ENCODE peak calls at places on chromosome 21, in five cellular contexts. Q is cardiac muscle cell, Y is HCT116, A is left ventricle myocardium inferior, K is tibial artery. G is an unnamed sample.
A peak's percentile ranks its signal among the peaks of the same experiment; 100 is the strongest.

GRCh38 chr21:36126621-36127110 is 8.2 kb upstream of the CBR3 start:
- DNase-seq in A (no peak), Y (no peak), Q (no peak), K (no peak), G (no peak)

GRCh38 chr21:14841511-14842472 is 223.0 kb downstream of the NRIP1 start:
- DNase-seq in Q (no peak), K (no peak), A (no peak), Y (no peak), G (no peak)

GRCh38 chr21:27519357-27519756 is 552.5 kb upstream of the ADAMTS5 start:
- DNase-seq in K (no peak), Y (no peak), Q (no peak), A (no peak), G (no peak)

GRCh38 chr21:30710499-30710898 is 8.1 kb downstream of the KRTAP21-3 start:
- DNase-seq in Q (no peak), Y (no peak), K (no peak), A (no peak), G (no peak)

GRCh38 chr21:31098576-31099005 is 60.3 kb upstream of the KRTAP19-8 start:
- DNase-seq in A (peak; percentile 69), K (peak; percentile 63), Y (peak; percentile 51), Q (peak; percentile 74), G (peak; percentile 53)

GRCh38 chr21:43211085-43212071 is 42.6 kb downstream of the CRYAA start:
- DNase-seq in A (peak; percentile 53), K (no peak), Y (peak; percentile 4), Q (peak; percentile 41), G (no peak)

GRCh38 chr21:10430007-10430406 is 91.4 kb upstream of the TPTE start:
- DNase-seq in K (no peak), Y (no peak), Q (no peak), A (no peak), G (no peak)

GRCh38 chr21:27359141-27359540 is 392.3 kb upstream of the ADAMTS5 start:
- DNase-seq in Q (no peak), Y (no peak), K (no peak), A (no peak), G (no peak)

GRCh38 chr21:43361493-43362296 is 65.2 kb downstream of the SIK1 start:
- DNase-seq in Y (no peak), A (peak; percentile 72), K (peak; percentile 54), Q (no peak), G (peak; percentile 41)

GRCh38 chr21:27953328-27954045 is 986.6 kb upstream of the ADAMTS5 start:
- DNase-seq in A (no peak), Q (no peak), K (no peak), Y (no peak), G (no peak)

GRCh38 chr21:42835211-42835610 is 44.1 kb downstream of the WDR4 start:
- DNase-seq in Y (no peak), A (no peak), Q (no peak), K (no peak), G (no peak)

GRCh38 chr21:29231781-29232548 is 66.8 kb upstream of the BACH1 start:
- DNase-seq in Y (no peak), A (no peak), Q (no peak), K (no peak), G (no peak)

GRCh38 chr21:31316488-31317169 is 27.4 kb downstream of the TIAM1 start:
- DNase-seq in Q (no peak), A (no peak), K (no peak), Y (peak; percentile 91), G (no peak)

GRCh38 chr21:34989337-34990151 is 59.6 kb downstream of the RUNX1 start:
- DNase-seq in Q (no peak), Y (no peak), K (no peak), A (no peak), G (no peak)

GRCh38 chr21:31366825-31367224 is 22.8 kb upstream of the TIAM1 start:
- DNase-seq in K (no peak), Y (peak; percentile 98), A (no peak), Q (no peak), G (no peak)

GRCh38 chr21:29343517-29343916 is 44.8 kb downstream of the BACH1 start:
- DNase-seq in Y (no peak), Q (no peak), K (no peak), A (no peak), G (no peak)

GRCh38 chr21:34936299-34936698 is 112.8 kb downstream of the RUNX1 start:
- DNase-seq in Q (no peak), A (no peak), Y (no peak), K (no peak), G (no peak)

GRCh38 chr21:17454315-17455027 is 58.4 kb upstream of the CXADR start:
- DNase-seq in Q (peak; percentile 41), Y (peak; percentile 89), A (peak; percentile 20), K (no peak), G (no peak)

GRCh38 chr21:31354604-31355443 is 10.8 kb upstream of the TIAM1 start:
- DNase-seq in K (no peak), Y (peak; percentile 98), Q (no peak), A (no peak), G (peak; percentile 68)

GRCh38 chr21:27108228-27108627 is 141.3 kb upstream of the ADAMTS5 start:
- DNase-seq in Y (no peak), A (no peak), K (no peak), Q (no peak), G (no peak)

GRCh38 chr21:28899744-28900143 is 92.9 kb downstream of the LTN1 start:
- DNase-seq in K (no peak), A (no peak), Q (no peak), Y (no peak), G (no peak)

GRCh38 chr21:42695324-42696025 is 42.1 kb downstream of the PDE9A start:
- DNase-seq in K (peak; percentile 25), Q (no peak), Y (no peak), A (no peak), G (no peak)

GRCh38 chr21:29475329-29475728 is 176.6 kb downstream of the BACH1 start:
- DNase-seq in Y (no peak), K (no peak), A (no peak), Q (no peak), G (no peak)

GRCh38 chr21:35779690-35780570 is 280.4 kb downstream of the SETD4 start:
- DNase-seq in K (no peak), Y (no peak), Q (no peak), A (no peak), G (no peak)

GRCh38 chr21:19908386-19908785 is 1089.8 kb upstream of the NCAM2 start:
- DNase-seq in Q (no peak), Y (no peak), A (no peak), K (no peak), G (no peak)

GRCh38 chr21:10640446-10640845 is 119.1 kb downstream of the TPTE start:
- DNase-seq in Q (no peak), A (no peak), K (no peak), Y (no peak), G (no peak)

GRCh38 chr21:36155603-36156338 is 853 bp upstream of the DOP1B start:
- DNase-seq in A (peak; percentile 21), Y (no peak), Q (no peak), K (no peak), G (no peak)

GRCh38 chr21:35072960-35073359 is 23.9 kb upstream of the RUNX1 start:
- DNase-seq in A (peak; percentile 37), K (no peak), Q (no peak), Y (no peak), G (no peak)

GRCh38 chr21:38822754-38823374 is 17.1 kb downstream of the ETS2 start:
- DNase-seq in A (no peak), Q (no peak), Y (no peak), K (no peak), G (no peak)

GRCh38 chr21:38825901-38826300 is 20.2 kb downstream of the ETS2 start:
- DNase-seq in Q (no peak), Y (no peak), K (no peak), A (no peak), G (no peak)

GRCh38 chr21:38825269-38825668 is 19.5 kb downstream of the ETS2 start:
- DNase-seq in Y (no peak), K (no peak), A (no peak), Q (no peak), G (no peak)

GRCh38 chr21:38823737-38824123 is 18.0 kb downstream of the ETS2 start:
- DNase-seq in Y (no peak), K (no peak), A (no peak), Q (no peak), G (no peak)

GRCh38 chr21:38824124-38824822 is 18.5 kb downstream of the ETS2 start:
- DNase-seq in Y (no peak), Q (no peak), K (no peak), A (no peak), G (no peak)
- H3K27ac ChIP-seq in Y (no peak overlapping the region), Q (peak overlapping the region; percentile 6), K (peak overlapping the region; percentile 82), A (peak overlapping the region; percentile 78), G (no peak overlapping the region)

GRCh38 chr21:46424621-46425020 is 34.1 kb upstream of the DIP2A start:
- DNase-seq in Y (no peak), A (no peak), Q (no peak), K (no peak), G (no peak)

GRCh38 chr21:46423546-46424061 is 35.1 kb upstream of the DIP2A start:
- DNase-seq in K (no peak), A (no peak), Y (no peak), Q (no peak), G (no peak)

GRCh38 chr21:46425061-46425460 is 33.6 kb upstream of the DIP2A start:
- DNase-seq in Q (no peak), K (no peak), Y (no peak), A (no peak), G (no peak)

GRCh38 chr21:46422636-46423241 is 36.0 kb upstream of the DIP2A start:
- DNase-seq in A (no peak), Q (no peak), Y (no peak), K (no peak), G (no peak)

DNA sequence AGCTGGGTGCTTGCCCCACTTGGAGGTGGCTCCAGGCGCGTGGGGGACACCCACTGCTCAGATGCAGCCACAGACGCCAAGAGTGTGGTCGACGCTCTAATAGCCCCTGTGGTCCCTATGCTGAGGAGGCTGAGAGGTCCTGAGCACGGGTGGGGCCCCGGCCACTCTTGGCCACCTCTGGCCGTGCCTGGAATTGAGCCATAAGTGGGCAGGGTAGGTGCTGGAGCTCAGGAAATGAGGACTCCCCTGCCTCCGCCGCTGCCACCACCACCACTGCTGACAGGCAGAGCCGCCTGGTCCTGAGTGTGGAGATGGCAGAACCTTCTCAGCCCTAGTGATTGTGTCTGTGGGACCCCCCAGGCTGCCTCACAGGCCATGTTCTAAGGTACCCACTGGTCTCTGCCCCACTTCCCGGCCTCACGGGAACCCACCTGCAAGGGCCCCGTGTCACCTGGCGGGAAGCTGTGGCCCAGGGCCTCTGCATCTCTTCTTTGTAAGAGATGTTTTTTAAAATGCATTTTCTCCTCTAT is 34.6 kb upstream of the DIP2A start:
- DNase-seq in K (no peak), Q (no peak), Y (no peak), A (no peak), G (no peak)
- H3K27ac ChIP-seq in K (no peak overlapping the region), Q (no peak overlapping the region), Y (no peak overlapping the region), A (no peak overlapping the region), G (peak overlapping the region; percentile 51)

DNA sequence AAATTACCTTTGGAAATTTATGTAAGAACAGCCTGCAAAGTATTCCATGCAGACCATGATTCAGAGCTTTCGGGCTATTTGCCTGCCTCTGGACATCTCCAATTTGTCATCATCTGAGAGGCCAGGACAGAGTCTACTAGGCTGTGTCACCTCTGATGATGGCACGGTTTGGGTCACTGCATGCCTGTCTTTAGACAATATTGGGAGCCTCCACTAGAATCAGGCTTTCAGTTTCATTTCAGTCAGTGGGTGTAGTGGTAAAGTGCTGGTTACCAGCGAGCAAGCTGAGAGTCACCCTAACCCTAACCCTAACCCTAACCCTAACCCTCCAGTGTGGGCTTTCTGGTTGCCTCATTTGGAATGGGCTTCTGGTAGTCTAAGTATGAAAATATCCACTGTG is 80.7 kb downstream of the KCNJ6 start:
- DNase-seq in K (no peak), Q (no peak), Y (no peak), A (no peak), G (no peak)
- H3K27ac ChIP-seq in K (no peak overlapping the region), Q (no peak overlapping the region), Y (no peak overlapping the region), A (no peak overlapping the region), G (no peak overlapping the region)

GRCh38 chr21:25569084-25569483 is 38.2 kb downstream of the MRPL39 start:
- DNase-seq in Y (no peak), K (no peak), A (no peak), Q (no peak), G (no peak)
- H3K27ac ChIP-seq in Y (no peak overlapping the region), K (no peak overlapping the region), A (no peak overlapping the region), Q (no peak overlapping the region), G (no peak overlapping the region)